ENCODE peak calls at places on chromosomes 1 and 21, in seven cellular contexts. I, A, F, Q, G, H and D are unnamed samples.

GRCh38 chr1:58768971-58769808 is 14.7 kb downstream of the JUN start:
- DNase-seq in I (peak), A (peak), F (peak), Q (peak), G (peak), H (peak), D (peak)

GRCh38 chr1:153697191-153697872 is 18.8 kb downstream of the NPR1 start:
- DNase-seq in I (no peak), A (peak), F (no peak), Q (no peak), G (no peak), H (no peak), D (peak)

GRCh38 chr21:42474043-42474831 is 21.8 kb downstream of the RSPH1 start:
- DNase-seq in I (no peak), A (peak), F (no peak), Q (peak), G (no peak), H (no peak), D (no peak)

GRCh38 chr1:183620311-183620710 is 15.3 kb downstream of the ARPC5 start:
- DNase-seq in I (no peak), A (no peak), F (no peak), Q (no peak), G (no peak), H (no peak), D (no peak)

GRCh38 chr21:46560568-46561447 is 44.1 kb downstream of the S100B start:
- DNase-seq in I (no peak), A (no peak), F (no peak), Q (no peak), G (no peak), H (no peak), D (no peak)

GRCh38 chr21:42193131-42193671 is 25.7 kb upstream of the ABCG1 start:
- DNase-seq in I (no peak), A (no peak), F (no peak), Q (no peak), G (peak), H (no peak), D (no peak)

GRCh38 chr1:43293896-43294760 is 6.7 kb upstream of the TIE1 start:
- DNase-seq in I (peak), A (peak), F (no peak), Q (peak), G (no peak), H (no peak), D (peak)

GRCh38 chr1:55813619-55814018 is 598.5 kb upstream of the USP24 start:
- DNase-seq in I (no peak), A (peak), F (no peak), Q (peak), G (no peak), H (no peak), D (peak)

GRCh38 chr1:26239936-26240335 is 5.9 kb downstream of the CEP85 start:
- DNase-seq in I (peak), A (peak), F (no peak), Q (peak), G (no peak), H (no peak), D (peak)

GRCh38 chr1:51518033-51518729 is 885 bp downstream of the EPS15 start:
- DNase-seq in I (peak), A (peak), F (peak), Q (peak), G (peak), H (peak), D (peak)

GRCh38 chr1:1665815-1666251 is 7.0 kb upstream of the CDK11B start:
- DNase-seq in I (no peak), A (no peak), F (no peak), Q (no peak), G (no peak), H (peak), D (peak)

GRCh38 chr1:62070384-62071011 is 124.2 kb upstream of the L1TD1 start:
- DNase-seq in I (no peak), A (peak), F (no peak), Q (peak), G (no peak), H (peak), D (peak)

GRCh38 chr1:16114527-16115467 is 41.1 kb downstream of the EPHA2 start:
- DNase-seq in I (no peak), A (no peak), F (no peak), Q (no peak), G (no peak), H (no peak), D (no peak)

GRCh38 chr1:17575786-17576584 is 36.5 kb downstream of the ARHGEF10L start:
- DNase-seq in I (no peak), A (no peak), F (no peak), Q (no peak), G (no peak), H (no peak), D (no peak)

GRCh38 chr1:33007190-33008050 is 29.3 kb downstream of the AK2 start:
- DNase-seq in I (no peak), A (peak), F (no peak), Q (peak), G (no peak), H (peak), D (peak)

GRCh38 chr1:176141449-176141848 is 65.6 kb downstream of the COP1 start:
- DNase-seq in I (no peak), A (no peak), F (no peak), Q (no peak), G (no peak), H (no peak), D (no peak)

GRCh38 chr1:247857069-247857985 is at the start of gene TRIM58:
- DNase-seq in I (no peak), A (no peak), F (no peak), Q (no peak), G (peak), H (peak), D (peak)

GRCh38 chr21:42006765-42007164 is 3.4 kb downstream of the ZBTB21 start:
- DNase-seq in I (no peak), A (peak), F (no peak), Q (no peak), G (no peak), H (no peak), D (no peak)

GRCh38 chr1:116289219-116289618 is 83.8 kb upstream of the ATP1A1 start:
- DNase-seq in I (no peak), A (peak), F (no peak), Q (no peak), G (no peak), H (no peak), D (no peak)

GRCh38 chr1:113871597-113872113 is at the start of gene PTPN22:
- DNase-seq in I (no peak), A (peak), F (no peak), Q (peak), G (peak), H (no peak), D (peak)

GRCh38 chr1:175145899-175146298 is 46.7 kb downstream of the KIAA0040 start:
- DNase-seq in I (no peak), A (no peak), F (no peak), Q (no peak), G (no peak), H (no peak), D (no peak)

GRCh38 chr1:150970818-150971582 is 3.6 kb downstream of the CERS2 start:
- DNase-seq in I (no peak), A (peak), F (no peak), Q (peak), G (no peak), H (no peak), D (peak)

GRCh38 chr21:46058339-46059145 is 39.4 kb upstream of the COL6A2 start:
- DNase-seq in I (no peak), A (no peak), F (no peak), Q (no peak), G (no peak), H (no peak), D (no peak)

GRCh38 chr1:12480748-12481362 is 137.2 kb downstream of the DHRS3 start:
- DNase-seq in I (no peak), A (peak), F (no peak), Q (peak), G (no peak), H (no peak), D (peak)

GRCh38 chr1:209569445-209570207 is 13.9 kb upstream of the CAMK1G start:
- DNase-seq in I (peak), A (peak), F (peak), Q (peak), G (peak), H (peak), D (peak)

GRCh38 chr1:85058311-85058710 is 10.0 kb upstream of the MCOLN3 start:
- DNase-seq in I (no peak), A (no peak), F (no peak), Q (no peak), G (no peak), H (no peak), D (no peak)

GRCh38 chr1:22283596-22283995 is 140.7 kb upstream of the WNT4 start:
- DNase-seq in I (no peak), A (no peak), F (no peak), Q (no peak), G (no peak), H (no peak), D (no peak)

GRCh38 chr1:25675729-25676476 is 59.3 kb downstream of the MAN1C1 start:
- DNase-seq in I (no peak), A (no peak), F (no peak), Q (no peak), G (peak), H (no peak), D (no peak)

GRCh38 chr1:11176081-11176706 is 13.0 kb upstream of the ANGPTL7 start:
- DNase-seq in I (no peak), A (no peak), F (no peak), Q (peak), G (no peak), H (no peak), D (peak)

GRCh38 chr1:57832616-57833015 is 408.8 kb upstream of the DAB1 start:
- DNase-seq in I (no peak), A (no peak), F (no peak), Q (no peak), G (no peak), H (no peak), D (no peak)

GRCh38 chr1:222461941-222462340 is 86.0 kb downstream of the HHIPL2 start:
- DNase-seq in I (no peak), A (peak), F (no peak), Q (no peak), G (no peak), H (no peak), D (no peak)

GRCh38 chr1:180881806-180882509 is 30.7 kb upstream of the KIAA1614 start:
- DNase-seq in I (peak), A (peak), F (peak), Q (peak), G (no peak), H (peak), D (peak)

GRCh38 chr1:236759252-236759859 is 35.7 kb upstream of the MTR start:
- DNase-seq in I (peak), A (peak), F (no peak), Q (peak), G (no peak), H (peak), D (peak)